ENCODE peak calls at places on chromosomes 4 and X, in six cellular contexts. K is A549, B is K562, H is upper lobe of left lung, R is GM12878, T is HepG2. D is an unnamed sample.

GRCh38 chr4:129822708-129823504 is 727.0 kb downstream of the C4orf33 start:
- ATAC-seq in K (no peak), B (no peak), H (no peak), R (no peak), T (no peak), D (no peak)

GRCh38 chr4:40559585-40560465 is 69.8 kb downstream of the RBM47 start:
- ATAC-seq in K (no peak), B (no peak), H (no peak), R (peak; percentile 86), T (no peak), D (no peak)

GRCh38 chr4:143357161-143357845 is 20.6 kb downstream of the GAB1 start:
- ATAC-seq in K (no peak), B (no peak), H (no peak), R (peak; percentile 38), T (no peak), D (no peak)

GRCh38 chrX:54921427-54922021 is 900 bp downstream of the TRO start:
- ATAC-seq in K (peak; percentile 43), B (no peak), H (peak; percentile 71), R (no peak), T (peak; percentile 82), D (peak; percentile 69)

GRCh38 chr4:119053997-119054396 is 81.6 kb upstream of the MYOZ2 start:
- ATAC-seq in K (no peak), B (no peak), H (peak; percentile 22), R (no peak), T (no peak), D (no peak)

GRCh38 chr4:153004106-153004881 is 68.2 kb downstream of the FHDC1 start:
- ATAC-seq in K (no peak), B (no peak), H (no peak), R (no peak), T (no peak), D (no peak)

GRCh38 chrX:99603076-99603814 is 806.8 kb downstream of the PCDH19 start:
- ATAC-seq in K (no peak), B (no peak), H (no peak), R (no peak), T (no peak), D (no peak)

GRCh38 chr4:149264093-149264733 is 551.4 kb downstream of the IQCM start:
- ATAC-seq in K (no peak), B (peak; percentile 68), H (peak; percentile 30), R (peak; percentile 90), T (peak; percentile 88), D (no peak)

GRCh38 chr4:44583393-44583792 is 68.0 kb downstream of the YIPF7 start:
- ATAC-seq in K (no peak), B (no peak), H (no peak), R (peak; percentile 74), T (no peak), D (no peak)

GRCh38 chrX:46040001-46040400 is 505.2 kb downstream of the ZNF674 start:
- ATAC-seq in K (no peak), B (no peak), H (no peak), R (no peak), T (no peak), D (no peak)

DNA sequence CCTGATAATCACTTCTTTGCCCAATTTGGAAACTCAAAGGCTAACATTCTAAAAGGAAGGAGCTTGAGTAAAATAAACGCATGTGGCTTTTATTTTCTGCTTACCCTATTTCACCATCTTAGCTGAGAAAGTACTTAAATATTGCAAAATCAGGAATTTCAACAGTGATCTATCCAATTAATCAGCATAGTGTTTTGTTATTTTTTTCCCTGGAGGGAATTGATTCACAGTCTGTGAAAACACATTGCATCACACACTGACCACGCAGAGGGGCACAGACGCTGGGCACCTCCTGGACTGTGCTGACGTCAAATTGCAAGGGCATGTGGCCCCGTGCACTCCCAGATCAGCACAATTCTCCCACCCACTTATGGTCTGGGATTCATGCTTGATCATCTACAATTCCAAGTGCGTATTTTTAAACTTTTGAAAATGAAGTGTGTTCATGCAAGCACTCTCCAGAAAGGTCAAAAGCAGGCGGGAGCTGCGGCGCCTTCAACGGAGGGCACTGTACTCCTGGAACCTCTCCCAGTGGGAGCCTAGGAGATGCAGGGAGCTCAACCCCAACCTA is 320.6 kb upstream of the PPARGC1A start:
- ATAC-seq in K (peak; percentile 97), B (no peak), H (peak; percentile 89), R (no peak), T (no peak), D (peak; percentile 86)
- TF ChIP-seq EP300 in K (peak; percentile 92), B (no peak), H (peak; percentile 70), R (no peak), T (no peak), D (no peak)

GRCh38 chrX:16828126-16828908 is 41.8 kb downstream of the RBBP7 start:
- ATAC-seq in K (no peak), B (no peak), H (peak; percentile 50), R (no peak), T (no peak), D (peak; percentile 88)

GRCh38 chrX:16827225-16827624 is 41.0 kb downstream of the TXLNG start:
- ATAC-seq in K (no peak), B (no peak), H (no peak), R (no peak), T (no peak), D (no peak)

GRCh38 chrX:16825306-16826035 is 39.2 kb downstream of the TXLNG start:
- ATAC-seq in K (peak; percentile 78), B (no peak), H (no peak), R (no peak), T (no peak), D (no peak)

GRCh38 chrX:16822723-16823122 is 36.5 kb downstream of the TXLNG start:
- ATAC-seq in K (no peak), B (no peak), H (no peak), R (no peak), T (no peak), D (no peak)

GRCh38 chrX:16826207-16826606 is 39.9 kb downstream of the TXLNG start:
- ATAC-seq in K (peak; percentile 78), B (peak; percentile 85), H (no peak), R (peak; percentile 76), T (peak; percentile 81), D (no peak)
- TF ChIP-seq CTCF in K (peak; percentile 63), B (peak; percentile 52), H (peak; percentile 39), R (peak; percentile 60), T (peak; percentile 69), D (peak; percentile 35)

GRCh38 chrX:111090458-111090857 is 5.5 kb upstream of the PAK3 start:
- ATAC-seq in K (no peak), B (no peak), H (no peak), R (no peak), T (no peak), D (no peak)
- TF ChIP-seq EP300 in K (no peak), B (no peak), H (no peak), R (no peak), T (no peak), D (no peak)

GRCh38 chr4:66568001-66568400 is 897.7 kb upstream of the EPHA5 start:
- ATAC-seq in K (no peak), B (no peak), H (no peak), R (no peak), T (no peak), D (no peak)

GRCh38 chr4:66571145-66571544 is 900.9 kb upstream of the EPHA5 start:
- ATAC-seq in K (no peak), B (no peak), H (no peak), R (no peak), T (no peak), D (no peak)

GRCh38 chr4:66568431-66568830 is 898.1 kb upstream of the EPHA5 start:
- ATAC-seq in K (no peak), B (no peak), H (no peak), R (no peak), T (no peak), D (no peak)

GRCh38 chr4:66567551-66567950 is 897.3 kb upstream of the EPHA5 start:
- ATAC-seq in K (no peak), B (no peak), H (no peak), R (no peak), T (no peak), D (no peak)

GRCh38 chr4:66569228-66569627 is 898.9 kb upstream of the EPHA5 start:
- ATAC-seq in K (no peak), B (no peak), H (no peak), R (no peak), T (no peak), D (no peak)
- TF ChIP-seq CTCF in K (no peak), B (no peak), H (no peak), R (no peak), T (no peak), D (no peak)

DNA sequence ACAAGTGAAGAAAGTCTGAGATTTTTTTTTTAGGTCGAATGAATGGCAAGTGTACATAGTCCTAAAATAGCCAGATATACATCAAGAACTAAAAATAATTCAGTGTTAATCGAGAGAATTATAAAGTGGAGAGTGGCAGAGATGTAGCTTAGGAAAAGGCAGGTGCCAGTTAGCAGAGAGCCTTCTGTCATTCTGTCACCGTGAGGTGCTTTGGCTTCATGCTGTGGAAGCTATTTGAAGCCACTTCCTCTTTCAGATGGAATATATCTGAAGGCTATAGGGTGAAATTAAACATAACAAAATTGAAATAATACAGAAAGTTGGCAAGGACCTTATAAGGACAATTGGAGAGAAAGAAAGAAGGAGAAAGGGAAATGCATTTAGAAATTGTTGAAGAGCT is 756.3 kb downstream of the CCSER1 start:
- ATAC-seq in K (no peak), B (no peak), H (no peak), R (peak; percentile 51), T (no peak), D (no peak)
- TF ChIP-seq EP300 in K (no peak), B (no peak), H (no peak), R (no peak), T (no peak), D (no peak)

GRCh38 chr4:183721207-183722081 is 62.4 kb downstream of the TRAPPC11 start:
- ATAC-seq in K (peak; percentile 92), B (peak; percentile 68), H (peak; percentile 79), R (peak; percentile 52), T (peak; percentile 86), D (peak; percentile 46)
- TF ChIP-seq CTCF in K (peak; percentile 51), B (peak; percentile 23), H (peak; percentile 23), R (peak; percentile 50), T (peak; percentile 93), D (peak; percentile 64)